ENCODE peak calls at places on chromosomes 16 and 17, in nine cellular contexts. I is Peyer's patch; T is CD8-positive, alpha-beta T cell; N is cardiac muscle cell; G is suprapubic skin; H is ascending aorta; Z is psoas muscle; K is naive thymus-derived CD4-positive, alpha-beta T cell; O is A549. S is an unnamed sample.

GRCh38 chr17:14307560-14308024 is 6.7 kb downstream of the HS3ST3B1 start:
- DNase-seq in I (no peak), T (no peak), N (peak; percentile 60), G (no peak), H (no peak), Z (no peak), K (no peak), O (no peak), S (no peak)

GRCh38 chr16:48609453-48610023 is 442 bp downstream of the N4BP1 start:
- DNase-seq in I (peak; percentile 58), T (peak; percentile 44), N (peak; percentile 74), G (peak; percentile 78), H (peak; percentile 67), Z (peak; percentile 87), K (peak; percentile 47), O (peak; percentile 48), S (peak; percentile 41)

GRCh38 chr17:81400154-81400938 is 5.1 kb downstream of the BAHCC1 start:
- DNase-seq in I (peak; percentile 74), T (no peak), N (peak; percentile 79), G (no peak), H (no peak), Z (peak; percentile 84), K (no peak), O (peak; percentile 64), S (peak; percentile 92)

GRCh38 chr17:68161644-68162428 is 86.0 kb upstream of the AMZ2 start:
- DNase-seq in I (no peak), T (no peak), N (no peak), G (no peak), H (no peak), Z (no peak), K (no peak), O (no peak), S (no peak)

GRCh38 chr17:28346199-28346580 is 10.6 kb downstream of the TNFAIP1 start:
- DNase-seq in I (no peak), T (no peak), N (peak; percentile 25), G (no peak), H (no peak), Z (no peak), K (no peak), O (no peak), S (no peak)

GRCh38 chr17:7004398-7005253 is 7.8 kb upstream of the RNASEK start:
- DNase-seq in I (no peak), T (no peak), N (peak; percentile 68), G (no peak), H (no peak), Z (peak; percentile 49), K (peak; percentile 80), O (peak; percentile 84), S (peak; percentile 87)

GRCh38 chr16:69071036-69071435 is 34.4 kb upstream of the HAS3 start:
- DNase-seq in I (no peak), T (no peak), N (no peak), G (no peak), H (no peak), Z (no peak), K (no peak), O (no peak), S (no peak)

GRCh38 chr16:52114414-52114813 is 432.5 kb downstream of the TOX3 start:
- DNase-seq in I (no peak), T (no peak), N (no peak), G (no peak), H (no peak), Z (no peak), K (no peak), O (no peak), S (peak; percentile 41)

GRCh38 chr17:17887752-17888304 is 51.0 kb upstream of the SREBF1 start:
- DNase-seq in I (peak; percentile 16), T (no peak), N (no peak), G (no peak), H (no peak), Z (no peak), K (no peak), O (no peak), S (no peak)

GRCh38 chr17:69485126-69485724 is 70.7 kb downstream of the MAP2K6 start:
- DNase-seq in I (no peak), T (no peak), N (peak; percentile 25), G (no peak), H (no peak), Z (no peak), K (no peak), O (no peak), S (no peak)

GRCh38 chr16:8963825-8964441 is at the start of gene USP7:
- DNase-seq in I (peak; percentile 93), T (peak; percentile 92), N (peak; percentile 94), G (peak; percentile 94), H (peak; percentile 95), Z (peak; percentile 97), K (peak; percentile 92), O (peak; percentile 78), S (peak; percentile 95)

GRCh38 chr17:21286066-21286770 is 1.7 kb downstream of the MAP2K3 start:
- DNase-seq in I (peak; percentile 87), T (no peak), N (peak; percentile 99), G (peak; percentile 97), H (peak; percentile 99), Z (peak; percentile 95), K (no peak), O (peak; percentile 95), S (peak; percentile 76)

GRCh38 chr16:24357511-24357910 is 101.4 kb downstream of the CACNG3 start:
- DNase-seq in I (no peak), T (no peak), N (no peak), G (no peak), H (no peak), Z (no peak), K (no peak), O (no peak), S (no peak)

GRCh38 chr16:17633146-17633966 is 162.6 kb upstream of the XYLT1 start:
- DNase-seq in I (no peak), T (no peak), N (no peak), G (no peak), H (no peak), Z (no peak), K (no peak), O (no peak), S (no peak)

GRCh38 chr16:21685034-21685455 is 21.3 kb downstream of the OTOA start:
- DNase-seq in I (no peak), T (no peak), N (peak; percentile 12), G (no peak), H (no peak), Z (no peak), K (no peak), O (no peak), S (peak; percentile 16)

GRCh38 chr17:6471531-6472465 is 27.5 kb downstream of the PIMREG start:
- DNase-seq in I (no peak), T (no peak), N (peak; percentile 74), G (no peak), H (no peak), Z (no peak), K (no peak), O (peak; percentile 62), S (peak; percentile 75)

GRCh38 chr17:50830994-50831393 is 4.4 kb upstream of the WFIKKN2 start:
- DNase-seq in I (no peak), T (no peak), N (no peak), G (no peak), H (no peak), Z (no peak), K (no peak), O (no peak), S (no peak)
- H3K4me1 ChIP-seq in I (no peaks in the 10 kb centered on the region), T (no peaks in the 10 kb centered on the region), N (peaks cover 34% of the 10 kb centered on the region), G (peaks cover 13% of the 10 kb centered on the region), H (no peaks in the 10 kb centered on the region), Z (peaks cover 4% of the 10 kb centered on the region), K (no peaks in the 10 kb centered on the region), O (no peaks in the 10 kb centered on the region), S (no peaks in the 10 kb centered on the region)

GRCh38 chr16:1900452-1900774 is 17.8 kb downstream of the HS3ST6 start:
- DNase-seq in I (no peak), T (no peak), N (no peak), G (no peak), H (no peak), Z (peak; percentile 38), K (no peak), O (no peak), S (no peak)

GRCh38 chr16:1902547-1903219 is 15.5 kb downstream of the HS3ST6 start:
- DNase-seq in I (no peak), T (no peak), N (no peak), G (no peak), H (no peak), Z (peak; percentile 39), K (no peak), O (no peak), S (no peak)

GRCh38 chr16:1895949-1896675 is 22.1 kb downstream of the HS3ST6 start:
- DNase-seq in I (no peak), T (no peak), N (no peak), G (no peak), H (no peak), Z (peak; percentile 35), K (no peak), O (no peak), S (no peak)

GRCh38 chr16:1903220-1903574 is 15.0 kb downstream of the HS3ST6 start:
- DNase-seq in I (no peak), T (no peak), N (no peak), G (no peak), H (no peak), Z (peak; percentile 8), K (no peak), O (no peak), S (no peak)

GRCh38 chr16:1899641-1900451 is 18.4 kb downstream of the HS3ST6 start:
- DNase-seq in I (peak; percentile 59), T (no peak), N (no peak), G (no peak), H (no peak), Z (peak; percentile 18), K (no peak), O (no peak), S (no peak)
- H3K4me1 ChIP-seq in I (no peaks in the 10 kb centered on the region), T (no peaks in the 10 kb centered on the region), N (no peaks in the 10 kb centered on the region), G (peaks cover 16% of the 10 kb centered on the region), H (no peaks in the 10 kb centered on the region), Z (no peaks in the 10 kb centered on the region), K (no peaks in the 10 kb centered on the region), O (no peaks in the 10 kb centered on the region), S (no peaks in the 10 kb centered on the region)

GRCh38 chr17:64334851-64335250 is 55.8 kb downstream of the PECAM1 start:
- DNase-seq in I (no peak), T (no peak), N (no peak), G (no peak), H (no peak), Z (no peak), K (no peak), O (no peak), S (no peak)
- H3K4me1 ChIP-seq in I (no peaks in the 10 kb centered on the region), T (no peaks in the 10 kb centered on the region), N (no peaks in the 10 kb centered on the region), G (peaks cover 17% of the 10 kb centered on the region), H (peaks cover 28% of the 10 kb centered on the region), Z (peaks cover 8% of the 10 kb centered on the region), K (no peaks in the 10 kb centered on the region), O (peaks cover 14% of the 10 kb centered on the region), S (no peaks in the 10 kb centered on the region)

DNA sequence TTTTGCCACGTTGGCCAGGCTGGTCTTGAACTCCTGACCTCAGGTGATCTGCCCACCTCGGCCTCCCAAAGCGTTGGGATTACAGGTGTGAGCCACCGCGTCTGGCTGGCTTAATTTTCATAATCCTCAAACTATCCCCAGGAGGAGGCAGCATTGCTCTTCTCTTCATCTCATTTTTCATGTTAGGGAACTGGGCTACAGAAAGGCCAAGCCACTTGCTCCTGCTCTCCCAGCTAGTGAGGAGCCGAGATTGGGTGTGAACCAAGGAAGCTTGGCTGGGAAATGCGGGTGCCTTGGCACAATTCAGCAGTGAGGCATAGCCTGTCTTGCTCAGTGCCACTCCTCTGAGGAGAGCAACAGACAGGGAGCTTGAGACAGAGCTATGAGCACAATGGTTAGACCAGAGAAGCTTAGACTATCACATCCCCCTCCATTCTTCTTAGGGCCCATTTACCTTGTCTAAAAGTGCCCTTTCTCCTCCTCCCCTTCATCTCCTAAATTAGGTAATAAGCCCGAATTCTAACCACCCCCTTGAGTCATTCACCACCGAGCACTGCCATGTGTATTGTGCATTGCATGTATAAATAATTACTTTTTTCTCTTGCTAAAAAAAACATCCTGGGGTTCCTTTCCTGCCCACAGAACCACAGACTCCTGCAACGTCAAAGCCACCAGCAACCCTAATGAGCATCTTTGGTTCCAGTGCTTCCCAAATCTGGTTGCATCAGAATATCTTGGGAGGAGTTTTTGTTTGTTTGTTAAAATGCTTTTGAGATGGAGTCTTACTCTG is 20.0 kb upstream of the KIF19 start:
- DNase-seq in I (no peak), T (no peak), N (no peak), G (no peak), H (no peak), Z (no peak), K (no peak), O (no peak), S (peak; percentile 21)
- H3K4me1 ChIP-seq in I (no peaks in the 10 kb centered on the region), T (no peaks in the 10 kb centered on the region), N (peaks cover 5% of the 10 kb centered on the region), G (no peaks in the 10 kb centered on the region), H (no peaks in the 10 kb centered on the region), Z (no peaks in the 10 kb centered on the region), K (no peaks in the 10 kb centered on the region), O (peaks cover 3% of the 10 kb centered on the region), S (no peaks in the 10 kb centered on the region)

S was measured in A673.